ENCODE peak calls at places on chromosomes 5 and 9, in four cellular contexts. X, I, S and R are unnamed samples.

GRCh38 chr5:172223901-172224873 is 30.2 kb downstream of the EFCAB9 start:
- DNase-seq in X (no peak), I (no peak), S (no peak), R (peak; percentile 17)

GRCh38 chr9:88922091-88922490 is 69.2 kb upstream of the S1PR3 start:
- DNase-seq in X (no peak), I (no peak), S (no peak), R (no peak)

GRCh38 chr5:130808691-130809090 is 356.4 kb downstream of the HINT1 start:
- DNase-seq in X (no peak), S (no peak), I (no peak), R (no peak)

GRCh38 chr9:129278391-129279237 is 100.6 kb upstream of the IER5L start:
- DNase-seq in I (peak; percentile 20), X (no peak), S (peak; percentile 14), R (no peak)

GRCh38 chr9:118533850-118534249 is 829.6 kb downstream of the TLR4 start:
- DNase-seq in X (no peak), S (no peak), I (no peak), R (no peak)

GRCh38 chr5:113682497-113683136 is 169.1 kb downstream of the YTHDC2 start:
- DNase-seq in X (no peak), S (no peak), I (no peak), R (no peak)

GRCh38 chr5:52948418-52949076 is 40.6 kb upstream of the ITGA2 start:
- DNase-seq in I (peak; percentile 65), X (peak; percentile 82), S (peak; percentile 47), R (no peak)

GRCh38 chr9:99005651-99006050 is 61.9 kb downstream of the COL15A1 start:
- DNase-seq in X (no peak), S (no peak), I (no peak), R (no peak)

GRCh38 chr5:124206540-124206939 is 539.9 kb downstream of the ZNF608 start:
- DNase-seq in X (no peak), I (no peak), S (no peak), R (no peak)

GRCh38 chr5:36796171-36796570 is 80.4 kb upstream of the NIPBL start:
- DNase-seq in X (no peak), I (no peak), S (no peak), R (no peak)

GRCh38 chr9:13386935-13387667 is 107.6 kb upstream of the MPDZ start:
- DNase-seq in I (no peak), X (peak; percentile 15), S (no peak), R (no peak)

GRCh38 chr9:97756991-97757390 is 59.9 kb upstream of the XPA start:
- DNase-seq in I (no peak), X (no peak), S (no peak), R (no peak)

GRCh38 chr5:67154518-67155206 is 41.9 kb downstream of the CD180 start:
- DNase-seq in I (peak; percentile 49), X (no peak), S (no peak), R (no peak)

GRCh38 chr5:80374188-80374587 is 33.7 kb upstream of the ZFYVE16 start:
- DNase-seq in I (no peak), X (no peak), S (no peak), R (no peak)

GRCh38 chr9:26243722-26244121 is 565.5 kb upstream of the TUSC1 start:
- DNase-seq in I (no peak), S (no peak), X (no peak), R (no peak)

GRCh38 chr5:113271015-113271414 is 163.8 kb downstream of the TSSK1B start:
- DNase-seq in S (no peak), I (no peak), X (no peak), R (no peak)

GRCh38 chr5:72328172-72328571 is 8.0 kb downstream of the PTCD2 start:
- DNase-seq in I (no peak), X (peak; percentile 11), S (peak; percentile 19), R (no peak)

GRCh38 chr5:472076-472655 is 29.2 kb downstream of the EXOC3 start:
- DNase-seq in S (peak; percentile 47), X (peak; percentile 33), I (no peak), R (no peak)

GRCh38 chr9:76151267-76151666 is 243.0 kb downstream of the RFK start:
- DNase-seq in S (no peak), I (no peak), X (no peak), R (no peak)

GRCh38 chr5:130316971-130317421 is 412.7 kb downstream of the CHSY3 start:
- DNase-seq in X (no peak), I (no peak), S (no peak), R (no peak)

GRCh38 chr5:98372351-98372750 is 401.1 kb upstream of the RGMB start:
- DNase-seq in I (no peak), S (no peak), X (no peak), R (no peak)

GRCh38 chr9:128078504-128079434 is 10.7 kb downstream of the SLC25A25 start:
- DNase-seq in I (peak; percentile 64), S (no peak), X (peak; percentile 82), R (no peak)

GRCh38 chr5:126995689-126996088 is 34.7 kb downstream of the MARCHF3 start:
- DNase-seq in X (no peak), S (no peak), I (no peak), R (no peak)

GRCh38 chr5:53249529-53249928 is 140.0 kb upstream of the MOCS2 start:
- DNase-seq in S (no peak), I (no peak), X (peak; percentile 3), R (no peak)

GRCh38 chr9:131361202-131361833 is 32.6 kb upstream of the PRRC2B start:
- DNase-seq in I (peak; percentile 51), S (no peak), X (peak; percentile 60), R (no peak)

GRCh38 chr9:10612649-10613398 is at the start of gene PTPRD:
- DNase-seq in S (no peak), I (peak; percentile 55), X (peak; percentile 52), R (peak; percentile 14)

GRCh38 chr9:136079916-136080246 is 15.2 kb downstream of the NACC2 start:
- DNase-seq in S (no peak), I (no peak), X (no peak), R (no peak)

GRCh38 chr9:111926421-111926875 is 29.8 kb downstream of the UGCG start:
- DNase-seq in I (peak; percentile 70), X (peak; percentile 62), S (no peak), R (peak; percentile 47)

GRCh38 chr9:88572684-88573083 is 37.7 kb downstream of the NXNL2 start:
- DNase-seq in S (no peak), I (no peak), X (no peak), R (no peak)

GRCh38 chr5:146001544-146002185 is 65.3 kb downstream of the SH3RF2 start:
- DNase-seq in X (no peak), I (no peak), S (no peak), R (no peak)

GRCh38 chr5:134873987-134874830 is at the start of gene TXNDC15:
- DNase-seq in S (peak; percentile 88), I (peak; percentile 93), X (peak; percentile 88), R (peak; percentile 78)

GRCh38 chr5:134878403-134878802 is 4.2 kb downstream of the TXNDC15 start:
- DNase-seq in X (peak; percentile 46), I (peak; percentile 81), S (no peak), R (no peak)

GRCh38 chr5:134873494-134873893 is 677 bp upstream of the TXNDC15 start:
- DNase-seq in I (no peak), S (no peak), X (no peak), R (no peak)

GRCh38 chr5:134877159-134877558 is 3.0 kb downstream of the TXNDC15 start:
- DNase-seq in S (no peak), X (no peak), I (no peak), R (peak; percentile 42)

DNA sequence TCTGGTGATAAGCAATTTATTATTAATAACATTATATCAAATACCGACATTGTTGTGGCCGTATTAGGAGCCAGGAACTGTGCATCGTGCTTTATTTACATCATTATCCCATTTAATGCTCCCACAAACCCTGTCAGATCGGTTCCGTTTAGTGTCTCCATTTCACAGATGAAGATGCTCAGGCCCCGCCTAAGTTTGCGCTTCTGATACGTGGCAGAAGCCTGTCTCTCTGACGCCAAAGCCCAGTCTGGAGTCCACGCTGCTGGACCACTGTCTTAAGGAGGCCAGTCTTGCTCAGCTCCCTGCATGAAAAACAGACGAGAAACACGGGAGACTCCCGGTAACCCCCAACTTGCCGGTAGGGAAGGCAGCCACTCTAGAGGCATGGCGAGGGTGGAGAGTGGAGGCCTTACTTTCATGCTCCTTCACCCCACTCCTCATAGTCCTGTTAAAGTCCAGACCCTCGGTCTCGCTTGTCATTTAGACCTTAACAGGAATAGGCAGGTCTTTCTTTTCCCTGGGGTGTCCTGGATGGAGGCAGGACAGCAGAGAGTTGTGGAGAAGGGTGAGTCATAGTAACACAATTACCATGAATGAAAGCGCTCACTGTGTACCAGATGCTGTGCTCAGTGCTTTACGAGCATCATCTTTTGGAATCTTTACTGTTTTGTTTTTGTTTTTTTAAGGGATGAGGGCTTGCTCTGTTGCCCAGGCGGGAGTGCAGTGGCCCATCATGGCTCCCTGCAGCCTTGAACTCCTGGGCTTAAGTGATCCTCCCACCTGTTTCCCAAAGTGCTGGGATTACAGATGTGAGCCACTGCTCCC is 872 bp downstream of the TXNDC15 start:
- DNase-seq in X (peak; percentile 64), S (peak; percentile 74), I (peak; percentile 58), R (peak; percentile 29)
- TF ChIP-seq POLR2A in X (no peak), S (peak; percentile 27), I (no peak), R (no peak)

DNA sequence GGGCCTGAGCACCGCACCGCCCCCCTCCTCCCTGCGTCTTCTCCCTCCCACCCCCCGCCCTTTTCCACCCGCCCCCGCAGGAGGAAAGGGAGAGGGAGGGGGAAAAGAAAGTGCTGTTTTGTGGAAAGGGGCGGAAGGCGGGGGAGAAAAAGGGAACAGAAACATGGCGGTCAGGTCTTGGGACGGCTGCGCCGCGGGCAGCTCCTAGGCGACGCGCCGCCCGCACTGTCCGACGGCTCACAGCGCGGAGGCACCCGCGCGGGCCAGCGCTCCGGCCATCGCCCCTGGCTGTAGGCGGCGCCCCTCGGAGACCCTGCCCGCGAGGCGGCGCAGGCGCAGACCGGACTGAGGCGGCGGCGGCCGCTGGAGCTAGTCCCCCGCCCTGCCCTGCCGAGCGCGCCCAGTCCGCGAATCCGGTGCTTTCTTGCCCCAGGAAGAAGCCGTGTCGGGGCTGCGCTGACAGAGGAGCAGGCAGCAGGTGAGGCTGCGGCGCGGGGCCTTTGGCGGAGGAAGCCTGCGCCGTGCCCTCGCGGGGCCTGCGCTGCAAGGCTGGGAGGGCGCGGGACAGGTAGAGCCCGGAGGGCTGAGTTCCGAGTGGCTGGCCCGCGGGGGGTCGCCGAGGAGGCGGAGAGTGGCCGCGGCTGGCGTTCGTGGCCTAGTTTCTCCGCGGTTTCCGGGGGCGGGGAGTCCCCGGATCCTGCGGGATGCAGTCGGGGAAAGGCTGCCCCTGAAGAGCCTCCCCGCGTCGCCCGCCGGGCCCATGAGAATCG is at the start of gene DENND4C:
- DNase-seq in X (peak; percentile 90), I (peak; percentile 86), S (peak; percentile 82), R (peak; percentile 53)
- TF ChIP-seq POLR2A in X (peak; percentile 91), I (peak; percentile 69), S (peak; percentile 71), R (peak; percentile 75)

GRCh38 chr9:133120343-133121199 is 469 bp downstream of the RALGDS start:
- DNase-seq in I (no peak), S (no peak), X (peak; percentile 55), R (no peak)
- TF ChIP-seq POLR2A in I (no peak), S (no peak), X (peak; percentile 32), R (peak; percentile 45)

DNA sequence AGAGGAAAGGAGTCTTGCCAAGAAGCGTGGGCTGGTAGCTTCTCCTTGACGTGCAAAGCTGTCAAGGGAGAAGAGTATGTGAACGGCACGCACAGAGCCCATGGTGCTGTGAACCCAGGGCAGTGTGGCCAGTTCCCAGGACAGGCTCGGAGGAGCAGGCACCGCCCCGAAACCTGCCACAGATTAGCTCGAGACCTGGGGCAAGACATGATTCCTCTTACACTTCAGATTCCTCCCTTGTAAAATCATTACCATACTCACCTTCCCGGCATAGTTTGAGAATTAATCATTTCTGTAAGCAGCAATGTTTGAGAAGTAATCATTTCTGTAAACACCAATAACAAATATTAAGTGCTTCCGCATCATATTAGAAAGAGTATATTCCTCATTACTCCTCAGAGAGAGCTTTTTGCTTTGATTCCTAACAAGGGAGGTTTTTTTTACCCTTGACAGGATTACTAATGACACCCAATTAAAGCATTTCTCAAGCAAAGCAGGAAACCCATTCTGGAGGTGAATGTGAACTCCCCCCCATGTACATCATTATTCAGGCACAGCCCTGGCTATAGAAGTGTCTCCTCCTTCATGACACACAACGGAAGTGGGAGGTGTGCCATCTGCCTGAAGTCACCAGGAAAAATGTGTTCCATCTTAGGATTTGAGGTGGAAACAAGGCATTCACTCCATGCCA is 19.8 kb downstream of the GOLM1 start:
- DNase-seq in S (peak; percentile 32), X (no peak), I (no peak), R (no peak)
- TF ChIP-seq POLR2A in S (no peak), X (no peak), I (no peak), R (no peak)